ENCODE peak calls at places on chromosome 22, in nine cellular contexts. One of them, this sample, is unnamed.
A peak's percentile ranks its signal among the peaks of the same experiment; 100 is the strongest.

GRCh38 chr22:45216133-45217003 is 24.3 kb downstream of the KIAA0930 start:
- DNase-seq in hippocampal formation: no peak
- DNase-seq in right lobe of liver: peak; percentile 17
- DNase-seq in fibroblast of villous mesenchyme: peak; percentile 89
- DNase-seq in posterior vena cava: no peak
- DNase-seq in pancreas: no peak
- DNase-seq in gastrocnemius medialis: no peak
- DNase-seq in NCI-H345: no peak
- DNase-seq in activated CD4-positive, CD25-positive, alpha-beta regulatory T cell: no peak
- DNase-seq in this sample: no peak

GRCh38 chr22:49937758-49938564 is 19.5 kb downstream of the CRELD2 start:
- DNase-seq in hippocampal formation: peak; percentile 66
- DNase-seq in posterior vena cava: no peak
- DNase-seq in activated CD4-positive, CD25-positive, alpha-beta regulatory T cell: no peak
- DNase-seq in gastrocnemius medialis: no peak
- DNase-seq in pancreas: peak; percentile 36
- DNase-seq in NCI-H345: no peak
- DNase-seq in right lobe of liver: peak; percentile 73
- DNase-seq in fibroblast of villous mesenchyme: peak; percentile 30
- DNase-seq in this sample: no peak

GRCh38 chr22:38051900-38052862 is 5.0 kb upstream of the PICK1 start:
- DNase-seq in fibroblast of villous mesenchyme: peak; percentile 68
- DNase-seq in gastrocnemius medialis: peak; percentile 81
- DNase-seq in activated CD4-positive, CD25-positive, alpha-beta regulatory T cell: peak; percentile 57
- DNase-seq in hippocampal formation: peak; percentile 79
- DNase-seq in right lobe of liver: peak; percentile 82
- DNase-seq in posterior vena cava: peak; percentile 94
- DNase-seq in pancreas: peak; percentile 71
- DNase-seq in NCI-H345: peak; percentile 71
- DNase-seq in this sample: peak; percentile 90

GRCh38 chr22:41152902-41153301 is 52.2 kb upstream of the L3MBTL2 start:
- DNase-seq in NCI-H345: no peak
- DNase-seq in hippocampal formation: no peak
- DNase-seq in gastrocnemius medialis: no peak
- DNase-seq in posterior vena cava: no peak
- DNase-seq in right lobe of liver: no peak
- DNase-seq in fibroblast of villous mesenchyme: peak; percentile 26
- DNase-seq in activated CD4-positive, CD25-positive, alpha-beta regulatory T cell: no peak
- DNase-seq in pancreas: no peak
- DNase-seq in this sample: no peak

GRCh38 chr22:30675436-30675835 is 7.8 kb upstream of the DUSP18 start:
- DNase-seq in hippocampal formation: no peak
- DNase-seq in gastrocnemius medialis: no peak
- DNase-seq in NCI-H345: no peak
- DNase-seq in right lobe of liver: no peak
- DNase-seq in posterior vena cava: no peak
- DNase-seq in activated CD4-positive, CD25-positive, alpha-beta regulatory T cell: no peak
- DNase-seq in fibroblast of villous mesenchyme: no peak
- DNase-seq in pancreas: no peak
- DNase-seq in this sample: no peak

GRCh38 chr22:33851240-33851639 is 69.0 kb downstream of the LARGE1 start:
- DNase-seq in activated CD4-positive, CD25-positive, alpha-beta regulatory T cell: no peak
- DNase-seq in pancreas: no peak
- DNase-seq in gastrocnemius medialis: no peak
- DNase-seq in NCI-H345: no peak
- DNase-seq in hippocampal formation: no peak
- DNase-seq in fibroblast of villous mesenchyme: peak; percentile 53
- DNase-seq in right lobe of liver: no peak
- DNase-seq in posterior vena cava: no peak
- DNase-seq in this sample: no peak

GRCh38 chr22:37462983-37463382 is 23.2 kb downstream of the MFNG start:
- DNase-seq in posterior vena cava: no peak
- DNase-seq in hippocampal formation: no peak
- DNase-seq in gastrocnemius medialis: no peak
- DNase-seq in activated CD4-positive, CD25-positive, alpha-beta regulatory T cell: no peak
- DNase-seq in right lobe of liver: no peak
- DNase-seq in pancreas: no peak
- DNase-seq in NCI-H345: no peak
- DNase-seq in fibroblast of villous mesenchyme: peak; percentile 47
- DNase-seq in this sample: no peak

GRCh38 chr22:22099833-22100812 is 117.5 kb upstream of the TOP3B start:
- DNase-seq in pancreas: no peak
- DNase-seq in right lobe of liver: no peak
- DNase-seq in NCI-H345: no peak
- DNase-seq in hippocampal formation: no peak
- DNase-seq in fibroblast of villous mesenchyme: peak; percentile 9
- DNase-seq in gastrocnemius medialis: no peak
- DNase-seq in activated CD4-positive, CD25-positive, alpha-beta regulatory T cell: no peak
- DNase-seq in posterior vena cava: no peak
- DNase-seq in this sample: no peak

GRCh38 chr22:39699631-39700348 is 129.2 kb downstream of the CACNA1I start:
- DNase-seq in hippocampal formation: peak; percentile 30
- DNase-seq in right lobe of liver: no peak
- DNase-seq in gastrocnemius medialis: no peak
- DNase-seq in NCI-H345: peak; percentile 88
- DNase-seq in pancreas: no peak
- DNase-seq in fibroblast of villous mesenchyme: no peak
- DNase-seq in posterior vena cava: no peak
- DNase-seq in activated CD4-positive, CD25-positive, alpha-beta regulatory T cell: no peak
- DNase-seq in this sample: no peak

GRCh38 chr22:48627966-48628365 is 1199.7 kb downstream of the BRD1 start:
- DNase-seq in pancreas: no peak
- DNase-seq in fibroblast of villous mesenchyme: no peak
- DNase-seq in posterior vena cava: no peak
- DNase-seq in right lobe of liver: no peak
- DNase-seq in NCI-H345: no peak
- DNase-seq in hippocampal formation: no peak
- DNase-seq in gastrocnemius medialis: no peak
- DNase-seq in activated CD4-positive, CD25-positive, alpha-beta regulatory T cell: no peak
- DNase-seq in this sample: no peak

GRCh38 chr22:43891360-43892182 is at the start of gene PNPLA5:
- DNase-seq in hippocampal formation: no peak
- DNase-seq in pancreas: no peak
- DNase-seq in posterior vena cava: peak; percentile 70
- DNase-seq in gastrocnemius medialis: no peak
- DNase-seq in activated CD4-positive, CD25-positive, alpha-beta regulatory T cell: no peak
- DNase-seq in NCI-H345: peak; percentile 14
- DNase-seq in fibroblast of villous mesenchyme: no peak
- DNase-seq in right lobe of liver: no peak
- DNase-seq in this sample: peak; percentile 35

GRCh38 chr22:26945565-26945964 is 288.2 kb downstream of the MIAT start:
- DNase-seq in right lobe of liver: no peak
- DNase-seq in hippocampal formation: no peak
- DNase-seq in gastrocnemius medialis: no peak
- DNase-seq in posterior vena cava: no peak
- DNase-seq in activated CD4-positive, CD25-positive, alpha-beta regulatory T cell: no peak
- DNase-seq in NCI-H345: no peak
- DNase-seq in pancreas: no peak
- DNase-seq in fibroblast of villous mesenchyme: no peak
- DNase-seq in this sample: no peak

GRCh38 chr22:50403701-50404101 is 60.6 kb downstream of the PPP6R2 start:
- DNase-seq in pancreas: peak; percentile 61
- DNase-seq in right lobe of liver: peak; percentile 71
- DNase-seq in hippocampal formation: peak; percentile 42
- DNase-seq in fibroblast of villous mesenchyme: peak; percentile 14
- DNase-seq in posterior vena cava: peak; percentile 89
- DNase-seq in NCI-H345: no peak
- DNase-seq in gastrocnemius medialis: peak; percentile 50
- DNase-seq in activated CD4-positive, CD25-positive, alpha-beta regulatory T cell: no peak
- DNase-seq in this sample: peak; percentile 83

GRCh38 chr22:43442386-43443060 is 30.7 kb downstream of the MPPED1 start:
- DNase-seq in NCI-H345: no peak
- DNase-seq in posterior vena cava: peak; percentile 72
- DNase-seq in fibroblast of villous mesenchyme: no peak
- DNase-seq in hippocampal formation: no peak
- DNase-seq in right lobe of liver: no peak
- DNase-seq in pancreas: no peak
- DNase-seq in gastrocnemius medialis: no peak
- DNase-seq in activated CD4-positive, CD25-positive, alpha-beta regulatory T cell: no peak
- DNase-seq in this sample: peak; percentile 46

GRCh38 chr22:44620129-44620840 is 81.7 kb upstream of the PRR5 start:
- DNase-seq in activated CD4-positive, CD25-positive, alpha-beta regulatory T cell: peak; percentile 41
- DNase-seq in right lobe of liver: peak; percentile 79
- DNase-seq in NCI-H345: no peak
- DNase-seq in fibroblast of villous mesenchyme: peak; percentile 56
- DNase-seq in pancreas: peak; percentile 41
- DNase-seq in posterior vena cava: peak; percentile 93
- DNase-seq in gastrocnemius medialis: no peak
- DNase-seq in hippocampal formation: no peak
- DNase-seq in this sample: no peak

GRCh38 chr22:44828193-44828592 is 75.8 kb downstream of the ARHGAP8 start:
- DNase-seq in right lobe of liver: no peak
- DNase-seq in pancreas: no peak
- DNase-seq in fibroblast of villous mesenchyme: no peak
- DNase-seq in posterior vena cava: peak; percentile 46
- DNase-seq in hippocampal formation: no peak
- DNase-seq in gastrocnemius medialis: no peak
- DNase-seq in NCI-H345: no peak
- DNase-seq in activated CD4-positive, CD25-positive, alpha-beta regulatory T cell: no peak
- DNase-seq in this sample: no peak

GRCh38 chr22:25955323-25955722 is 213.3 kb downstream of the MYO18B start:
- DNase-seq in posterior vena cava: no peak
- DNase-seq in activated CD4-positive, CD25-positive, alpha-beta regulatory T cell: no peak
- DNase-seq in gastrocnemius medialis: no peak
- DNase-seq in fibroblast of villous mesenchyme: no peak
- DNase-seq in NCI-H345: no peak
- DNase-seq in hippocampal formation: no peak
- DNase-seq in pancreas: no peak
- DNase-seq in right lobe of liver: no peak
- DNase-seq in this sample: no peak

GRCh38 chr22:27833803-27834202 is 32.2 kb upstream of the MN1 start:
- DNase-seq in gastrocnemius medialis: no peak
- DNase-seq in activated CD4-positive, CD25-positive, alpha-beta regulatory T cell: no peak
- DNase-seq in right lobe of liver: no peak
- DNase-seq in posterior vena cava: peak; percentile 38
- DNase-seq in hippocampal formation: no peak
- DNase-seq in pancreas: no peak
- DNase-seq in fibroblast of villous mesenchyme: no peak
- DNase-seq in NCI-H345: no peak
- DNase-seq in this sample: no peak

GRCh38 chr22:50098052-50098451 is 8.2 kb downstream of the MOV10L1 start:
- DNase-seq in hippocampal formation: no peak
- DNase-seq in NCI-H345: no peak
- DNase-seq in pancreas: no peak
- DNase-seq in fibroblast of villous mesenchyme: no peak
- DNase-seq in activated CD4-positive, CD25-positive, alpha-beta regulatory T cell: no peak
- DNase-seq in gastrocnemius medialis: no peak
- DNase-seq in right lobe of liver: no peak
- DNase-seq in posterior vena cava: no peak
- DNase-seq in this sample: no peak

GRCh38 chr22:17411213-17411612 is 42.0 kb downstream of the CECR2 start:
- DNase-seq in hippocampal formation: peak; percentile 14
- DNase-seq in fibroblast of villous mesenchyme: no peak
- DNase-seq in right lobe of liver: no peak
- DNase-seq in pancreas: no peak
- DNase-seq in gastrocnemius medialis: no peak
- DNase-seq in NCI-H345: no peak
- DNase-seq in activated CD4-positive, CD25-positive, alpha-beta regulatory T cell: no peak
- DNase-seq in posterior vena cava: no peak
- DNase-seq in this sample: no peak

GRCh38 chr22:19120829-19121630 is 1.2 kb downstream of the DGCR2 start:
- DNase-seq in hippocampal formation: no peak
- DNase-seq in posterior vena cava: no peak
- DNase-seq in right lobe of liver: peak; percentile 77
- DNase-seq in activated CD4-positive, CD25-positive, alpha-beta regulatory T cell: no peak
- DNase-seq in pancreas: peak; percentile 65
- DNase-seq in fibroblast of villous mesenchyme: peak; percentile 44
- DNase-seq in gastrocnemius medialis: peak; percentile 91
- DNase-seq in NCI-H345: no peak
- DNase-seq in this sample: no peak

GRCh38 chr22:19035474-19036228 is 86.6 kb downstream of the DGCR2 start:
- DNase-seq in gastrocnemius medialis: no peak
- DNase-seq in NCI-H345: peak; percentile 19
- DNase-seq in hippocampal formation: no peak
- DNase-seq in pancreas: no peak
- DNase-seq in posterior vena cava: no peak
- DNase-seq in fibroblast of villous mesenchyme: peak; percentile 5
- DNase-seq in right lobe of liver: no peak
- DNase-seq in activated CD4-positive, CD25-positive, alpha-beta regulatory T cell: no peak
- DNase-seq in this sample: peak; percentile 49

GRCh38 chr22:32103648-32104326 is 55.3 kb downstream of the C22orf42 start:
- DNase-seq in NCI-H345: no peak
- DNase-seq in gastrocnemius medialis: no peak
- DNase-seq in right lobe of liver: no peak
- DNase-seq in hippocampal formation: no peak
- DNase-seq in fibroblast of villous mesenchyme: peak; percentile 25
- DNase-seq in posterior vena cava: no peak
- DNase-seq in activated CD4-positive, CD25-positive, alpha-beta regulatory T cell: no peak
- DNase-seq in pancreas: no peak
- DNase-seq in this sample: no peak

GRCh38 chr22:26318975-26319374 is 110.1 kb upstream of the ASPHD2 start:
- DNase-seq in hippocampal formation: no peak
- DNase-seq in fibroblast of villous mesenchyme: no peak
- DNase-seq in NCI-H345: no peak
- DNase-seq in activated CD4-positive, CD25-positive, alpha-beta regulatory T cell: no peak
- DNase-seq in right lobe of liver: no peak
- DNase-seq in gastrocnemius medialis: no peak
- DNase-seq in pancreas: no peak
- DNase-seq in posterior vena cava: no peak
- DNase-seq in this sample: no peak

GRCh38 chr22:17842386-17842785 is 68.1 kb upstream of the BID start:
- DNase-seq in gastrocnemius medialis: no peak
- DNase-seq in posterior vena cava: no peak
- DNase-seq in hippocampal formation: no peak
- DNase-seq in activated CD4-positive, CD25-positive, alpha-beta regulatory T cell: no peak
- DNase-seq in fibroblast of villous mesenchyme: peak; percentile 64
- DNase-seq in NCI-H345: no peak
- DNase-seq in right lobe of liver: peak; percentile 68
- DNase-seq in pancreas: no peak
- DNase-seq in this sample: no peak

GRCh38 chr22:41271787-41272186 is 14.2 kb downstream of the RANGAP1 start:
- DNase-seq in hippocampal formation: no peak
- DNase-seq in pancreas: no peak
- DNase-seq in right lobe of liver: no peak
- DNase-seq in NCI-H345: no peak
- DNase-seq in gastrocnemius medialis: no peak
- DNase-seq in activated CD4-positive, CD25-positive, alpha-beta regulatory T cell: no peak
- DNase-seq in posterior vena cava: no peak
- DNase-seq in fibroblast of villous mesenchyme: no peak
- DNase-seq in this sample: no peak

GRCh38 chr22:46501701-46502100 is 35.7 kb downstream of the CELSR1 start:
- DNase-seq in gastrocnemius medialis: no peak
- DNase-seq in posterior vena cava: no peak
- DNase-seq in NCI-H345: no peak
- DNase-seq in right lobe of liver: no peak
- DNase-seq in activated CD4-positive, CD25-positive, alpha-beta regulatory T cell: no peak
- DNase-seq in pancreas: no peak
- DNase-seq in fibroblast of villous mesenchyme: peak; percentile 71
- DNase-seq in hippocampal formation: no peak
- DNase-seq in this sample: no peak

GRCh38 chr22:33328789-33329296 is 270.7 kb upstream of the SYN3 start:
- DNase-seq in pancreas: no peak
- DNase-seq in gastrocnemius medialis: no peak
- DNase-seq in posterior vena cava: no peak
- DNase-seq in right lobe of liver: no peak
- DNase-seq in activated CD4-positive, CD25-positive, alpha-beta regulatory T cell: no peak
- DNase-seq in hippocampal formation: no peak
- DNase-seq in fibroblast of villous mesenchyme: peak; percentile 9
- DNase-seq in NCI-H345: no peak
- DNase-seq in this sample: no peak